ENCODE peak calls at places on chromosomes 11 and 22, in ten cellular contexts. Z is AG09309, H is esophagus squamous epithelium, Y is lung, X is choroid plexus epithelial cell, I is GM12865, N is MCF 10A, A is HFFc6, P is GM06990, L is GM13977. E is an unnamed sample.

GRCh38 chr11:117972589-117973445 is 13.4 kb upstream of the IL10RA start:
- DNase-seq in Z (no peak), H (no peak), Y (peak), X (peak), I (no peak), N (no peak), A (no peak), P (no peak), L (no peak), E (no peak)

GRCh38 chr22:33470456-33470855 is 412.3 kb upstream of the SYN3 start:
- DNase-seq in Z (no peak), H (no peak), Y (no peak), X (no peak), I (peak), N (no peak), A (no peak), P (peak), L (peak), E (no peak)

GRCh38 chr11:120121336-120121735 is 16.6 kb downstream of the TRIM29 start:
- DNase-seq in Z (no peak), H (no peak), Y (no peak), X (no peak), I (no peak), N (no peak), A (no peak), P (no peak), L (no peak), E (no peak)

GRCh38 chr11:102708654-102709053 is 3.1 kb upstream of the MMP27 start:
- DNase-seq in Z (no peak), H (no peak), Y (no peak), X (no peak), I (no peak), N (no peak), A (no peak), P (no peak), L (no peak), E (no peak)

GRCh38 chr11:118241191-118242098 is 10.7 kb downstream of the MPZL3 start:
- DNase-seq in Z (no peak), H (no peak), Y (peak), X (no peak), I (peak), N (peak), A (no peak), P (peak), L (peak), E (no peak)

GRCh38 chr11:118251858-118252652 is at the start of gene MPZL3:
- DNase-seq in Z (no peak), H (peak), Y (peak), X (peak), I (peak), N (peak), A (no peak), P (peak), L (peak), E (peak)

GRCh38 chr22:30573594-30574094 is 821 bp downstream of the GAL3ST1 start:
- DNase-seq in Z (no peak), H (no peak), Y (no peak), X (no peak), I (no peak), N (no peak), A (no peak), P (no peak), L (no peak), E (no peak)

GRCh38 chr11:69333906-69334305 is 40.0 kb downstream of the MYEOV start:
- DNase-seq in Z (no peak), H (no peak), Y (no peak), X (no peak), I (no peak), N (no peak), A (no peak), P (no peak), L (no peak), E (no peak)

GRCh38 chr11:2982214-2982613 is 9.9 kb downstream of the NAP1L4 start:
- DNase-seq in Z (no peak), H (no peak), Y (no peak), X (no peak), I (no peak), N (no peak), A (no peak), P (no peak), L (no peak), E (no peak)

GRCh38 chr11:66283461-66284105 is 5.4 kb downstream of the YIF1A start:
- DNase-seq in Z (no peak), H (no peak), Y (no peak), X (no peak), I (no peak), N (no peak), A (no peak), P (no peak), L (no peak), E (no peak)
- TF ChIP-seq CTCF in Z (no peak), H (no peak), Y (no peak), X (no peak), I (no peak), N (no peak), A (peak), P (peak), L (no peak), E (no peak)

GRCh38 chr11:43557553-43558031 is 122.9 kb upstream of the HSD17B12 start:
- DNase-seq in Z (no peak), H (no peak), Y (no peak), X (peak), I (no peak), N (no peak), A (no peak), P (no peak), L (no peak), E (no peak)
- TF ChIP-seq CTCF in Z (peak), H (no peak), Y (no peak), X (peak), I (no peak), N (no peak), A (peak), P (peak), L (peak), E (no peak)

GRCh38 chr11:64869571-64870175 is 8.7 kb downstream of the EHD1 start:
- DNase-seq in Z (no peak), H (no peak), Y (no peak), X (no peak), I (peak), N (no peak), A (no peak), P (no peak), L (no peak), E (no peak)
- TF ChIP-seq CTCF in Z (peak), H (peak), Y (no peak), X (peak), I (peak), N (no peak), A (peak), P (peak), L (peak), E (no peak)

GRCh38 chr11:64246874-64247728 is at the start of gene PPP1R14B:
- DNase-seq in Z (no peak), H (peak), Y (peak), X (peak), I (peak), N (peak), A (peak), P (peak), L (peak), E (peak)
- TF ChIP-seq CTCF in Z (no peak), H (peak), Y (no peak), X (peak), I (no peak), N (no peak), A (peak), P (no peak), L (no peak), E (no peak)

GRCh38 chr22:37183432-37184379 is 4.3 kb downstream of the C1QTNF6 start:
- DNase-seq in Z (no peak), H (no peak), Y (no peak), X (no peak), I (no peak), N (no peak), A (no peak), P (no peak), L (no peak), E (no peak)
- TF ChIP-seq CTCF in Z (no peak), H (no peak), Y (no peak), X (no peak), I (peak), N (no peak), A (no peak), P (peak), L (peak), E (no peak)

DNA sequence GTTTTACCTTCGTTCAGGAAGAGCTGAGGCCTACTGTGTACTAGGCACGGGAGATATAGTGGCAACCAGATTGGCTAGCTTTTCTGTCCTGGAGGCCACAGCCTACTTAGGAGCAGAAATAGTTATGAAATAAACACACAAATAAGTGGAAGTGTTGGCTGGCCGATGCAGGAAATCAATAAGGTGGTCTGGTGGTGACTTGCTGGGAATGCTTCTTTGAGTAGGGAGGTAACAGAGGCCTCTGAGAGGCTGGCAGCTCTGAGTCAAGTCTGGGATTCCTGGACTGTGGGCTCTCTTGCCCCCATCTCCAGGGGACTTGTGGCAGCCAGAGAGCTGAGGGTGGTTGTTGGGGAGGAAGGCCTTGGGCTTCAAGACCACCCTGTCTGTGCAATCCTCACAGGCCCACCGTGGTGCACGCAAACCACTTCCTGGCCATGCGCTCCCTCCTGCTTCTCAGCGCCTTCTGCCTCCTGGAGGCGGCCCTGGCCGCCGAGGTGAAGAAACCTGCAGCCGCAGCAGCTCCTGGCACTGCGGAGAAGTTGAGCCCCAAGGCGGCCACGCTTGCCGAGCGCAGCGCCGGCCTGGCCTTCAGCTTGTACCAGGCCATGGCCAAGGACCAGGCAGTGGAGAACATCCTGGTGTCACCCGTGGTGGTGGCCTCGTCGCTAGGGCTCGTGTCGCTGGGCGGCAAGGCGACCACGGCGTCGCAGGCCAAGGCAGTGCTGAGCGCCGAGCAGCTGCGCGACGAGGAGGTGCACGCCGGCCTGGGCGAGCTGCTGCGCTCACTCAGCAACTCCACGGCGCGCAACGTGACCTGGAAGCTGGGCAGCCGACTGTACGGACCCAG is 4.1 kb downstream of the SERPINH1 start:
- DNase-seq in Z (no peak), H (no peak), Y (no peak), X (peak), I (no peak), N (no peak), A (no peak), P (no peak), L (no peak), E (no peak)
- TF ChIP-seq CTCF in Z (no peak), H (no peak), Y (no peak), X (peak), I (no peak), N (no peak), A (no peak), P (no peak), L (no peak), E (no peak)

DNA sequence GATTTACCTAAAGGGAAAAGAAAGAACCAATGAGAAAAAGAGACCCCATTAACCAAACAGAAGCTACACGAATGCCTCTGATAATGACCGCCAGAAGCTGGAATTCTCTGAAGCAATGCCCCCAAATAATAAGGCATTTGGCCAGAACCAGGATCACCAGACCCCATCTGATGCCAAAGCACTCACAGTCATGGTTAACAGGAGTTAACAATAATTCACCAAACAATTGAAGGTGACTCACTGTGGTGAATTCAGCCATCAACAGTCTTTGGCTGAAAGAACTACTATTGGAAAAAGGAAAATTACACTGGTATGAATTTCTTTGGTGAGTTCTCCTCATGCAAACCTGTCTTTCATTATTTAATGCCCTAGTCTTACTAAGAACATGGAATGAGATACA is 21.9 kb upstream of the NFRKB start:
- DNase-seq in Z (no peak), H (no peak), Y (no peak), X (no peak), I (no peak), N (no peak), A (no peak), P (no peak), L (no peak), E (no peak)
- TF ChIP-seq CTCF in Z (no peak), H (no peak), Y (no peak), X (no peak), I (no peak), N (no peak), A (no peak), P (no peak), L (no peak), E (no peak)

DNA sequence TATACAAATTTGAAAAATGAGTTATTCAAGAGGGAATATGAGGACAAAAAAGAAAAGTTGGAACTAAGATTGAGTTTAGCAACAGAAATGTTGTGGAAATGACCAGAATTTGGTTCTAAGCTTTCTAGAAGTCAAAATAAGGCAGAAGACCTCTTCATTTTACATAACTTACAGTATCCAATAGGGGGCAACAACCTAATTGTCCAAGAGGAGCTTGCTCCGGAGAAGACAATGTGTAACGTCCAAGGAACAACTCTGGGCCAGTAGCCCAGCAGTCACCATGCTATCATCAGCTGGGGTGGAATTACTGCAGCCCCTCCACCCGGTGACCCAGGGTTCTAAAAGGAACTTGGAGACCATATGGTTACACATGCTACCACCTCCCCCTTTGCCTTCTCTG is 14.1 kb downstream of the CNTF start:
- DNase-seq in Z (no peak), H (no peak), Y (no peak), X (no peak), I (no peak), N (no peak), A (no peak), P (no peak), L (no peak), E (no peak)
- TF ChIP-seq CTCF in Z (no peak), H (no peak), Y (no peak), X (peak), I (no peak), N (no peak), A (peak), P (no peak), L (no peak), E (no peak)

E was measured in activated B cell treated with CpG ODN at 0.5 μM for 24 hours.